ENCODE peak calls at places on chromosomes 5 and 9, in six cellular contexts. One of them, this sample, is unnamed.

GRCh38 chr5:50867140-50867539 is 200.7 kb downstream of the PARP8 start:
- DNase-seq in A549: no peak
- DNase-seq in endothelial cell of umbilical vein: no peak
- DNase-seq in K562: no peak
- DNase-seq in HepG2: no peak
- DNase-seq in GM12878: no peak
- DNase-seq in this sample: no peak

GRCh38 chr5:39730011-39730410 is 305.2 kb upstream of the DAB2 start:
- DNase-seq in A549: peak; percentile 23
- DNase-seq in endothelial cell of umbilical vein: no peak
- DNase-seq in K562: no peak
- DNase-seq in HepG2: no peak
- DNase-seq in GM12878: no peak
- DNase-seq in this sample: no peak

GRCh38 chr9:134434896-134435506 is 108.7 kb downstream of the RXRA start:
- DNase-seq in A549: peak; percentile 88
- DNase-seq in endothelial cell of umbilical vein: peak; percentile 94
- DNase-seq in K562: no peak
- DNase-seq in HepG2: peak; percentile 97
- DNase-seq in GM12878: no peak
- DNase-seq in this sample: no peak

GRCh38 chr9:134059661-134060395 is 8.0 kb downstream of the BRD3 start:
- DNase-seq in A549: no peak
- DNase-seq in endothelial cell of umbilical vein: no peak
- DNase-seq in K562: no peak
- DNase-seq in HepG2: no peak
- DNase-seq in GM12878: peak; percentile 77
- DNase-seq in this sample: peak; percentile 91

GRCh38 chr5:179879003-179879689 is 20.5 kb upstream of the MRNIP start:
- DNase-seq in A549: no peak
- DNase-seq in endothelial cell of umbilical vein: no peak
- DNase-seq in K562: no peak
- DNase-seq in HepG2: no peak
- DNase-seq in GM12878: no peak
- DNase-seq in this sample: no peak

GRCh38 chr9:90830977-90831376 is 29.4 kb downstream of the SYK start:
- DNase-seq in A549: no peak
- DNase-seq in endothelial cell of umbilical vein: no peak
- DNase-seq in K562: no peak
- DNase-seq in HepG2: no peak
- DNase-seq in GM12878: peak; percentile 64
- DNase-seq in this sample: no peak

GRCh38 chr9:78133751-78134150 is 102.1 kb upstream of the CEP78 start:
- DNase-seq in A549: no peak
- DNase-seq in endothelial cell of umbilical vein: no peak
- DNase-seq in K562: no peak
- DNase-seq in HepG2: no peak
- DNase-seq in GM12878: no peak
- DNase-seq in this sample: no peak

GRCh38 chr5:132747693-132748440 is 641 bp downstream of the CCNI2 start:
- DNase-seq in A549: no peak
- DNase-seq in endothelial cell of umbilical vein: no peak
- DNase-seq in K562: no peak
- DNase-seq in HepG2: no peak
- DNase-seq in GM12878: no peak
- DNase-seq in this sample: no peak

GRCh38 chr5:473344-474192 is 30.6 kb downstream of the EXOC3 start:
- DNase-seq in A549: peak; percentile 54
- DNase-seq in endothelial cell of umbilical vein: peak; percentile 24
- DNase-seq in K562: no peak
- DNase-seq in HepG2: peak; percentile 27
- DNase-seq in GM12878: no peak
- DNase-seq in this sample: peak; percentile 87

GRCh38 chr5:116521173-116521872 is 53.3 kb downstream of the SEMA6A start:
- DNase-seq in A549: no peak
- DNase-seq in endothelial cell of umbilical vein: no peak
- DNase-seq in K562: no peak
- DNase-seq in HepG2: no peak
- DNase-seq in GM12878: no peak
- DNase-seq in this sample: no peak

GRCh38 chr9:120900821-120901220 is 23.8 kb upstream of the PHF19 start:
- DNase-seq in A549: no peak
- DNase-seq in endothelial cell of umbilical vein: no peak
- DNase-seq in K562: no peak
- DNase-seq in HepG2: no peak
- DNase-seq in GM12878: no peak
- DNase-seq in this sample: no peak

GRCh38 chr9:133759946-133760345 is 21.8 kb upstream of the SARDH start:
- DNase-seq in A549: no peak
- DNase-seq in endothelial cell of umbilical vein: no peak
- DNase-seq in K562: no peak
- DNase-seq in HepG2: no peak
- DNase-seq in GM12878: no peak
- DNase-seq in this sample: no peak

GRCh38 chr5:136055612-136056302 is 27.0 kb downstream of the TGFBI start:
- DNase-seq in A549: no peak
- DNase-seq in endothelial cell of umbilical vein: no peak
- DNase-seq in K562: no peak
- DNase-seq in HepG2: no peak
- DNase-seq in GM12878: no peak
- DNase-seq in this sample: no peak

GRCh38 chr5:82534891-82535395 is 256.8 kb upstream of the RPS23 start:
- DNase-seq in A549: no peak
- DNase-seq in endothelial cell of umbilical vein: no peak
- DNase-seq in K562: no peak
- DNase-seq in HepG2: no peak
- DNase-seq in GM12878: no peak
- DNase-seq in this sample: no peak

GRCh38 chr9:117746263-117746662 is 42.1 kb downstream of the TLR4 start:
- DNase-seq in A549: no peak
- DNase-seq in endothelial cell of umbilical vein: no peak
- DNase-seq in K562: no peak
- DNase-seq in HepG2: no peak
- DNase-seq in GM12878: no peak
- DNase-seq in this sample: no peak

GRCh38 chr5:153965102-153965645 is 73.5 kb downstream of the FAM114A2 start:
- DNase-seq in A549: peak; percentile 59
- DNase-seq in endothelial cell of umbilical vein: peak; percentile 52
- DNase-seq in K562: peak; percentile 77
- DNase-seq in HepG2: peak; percentile 55
- DNase-seq in GM12878: peak; percentile 13
- DNase-seq in this sample: peak; percentile 64

GRCh38 chr5:53109436-53110127 is at the start of gene MOCS2:
- DNase-seq in A549: peak; percentile 87
- DNase-seq in endothelial cell of umbilical vein: peak; percentile 94
- DNase-seq in K562: peak; percentile 98
- DNase-seq in HepG2: peak; percentile 81
- DNase-seq in GM12878: peak; percentile 64
- DNase-seq in this sample: peak; percentile 91

GRCh38 chr5:40383719-40384651 is 295.7 kb upstream of the PTGER4 start:
- DNase-seq in A549: peak; percentile 23
- DNase-seq in endothelial cell of umbilical vein: peak; percentile 15
- DNase-seq in K562: no peak
- DNase-seq in HepG2: no peak
- DNase-seq in GM12878: no peak
- DNase-seq in this sample: no peak

GRCh38 chr5:140996055-140996454 is 29.8 kb downstream of the PCDHAC2 start:
- DNase-seq in A549: no peak
- DNase-seq in endothelial cell of umbilical vein: no peak
- DNase-seq in K562: no peak
- DNase-seq in HepG2: no peak
- DNase-seq in GM12878: no peak
- DNase-seq in this sample: no peak

GRCh38 chr9:27785714-27786100 is 212.4 kb upstream of the C9orf72 start:
- DNase-seq in A549: no peak
- DNase-seq in endothelial cell of umbilical vein: no peak
- DNase-seq in K562: no peak
- DNase-seq in HepG2: no peak
- DNase-seq in GM12878: peak; percentile 23
- DNase-seq in this sample: no peak

GRCh38 chr9:137070906-137071275 is 534 bp upstream of the SAPCD2 start:
- DNase-seq in A549: no peak
- DNase-seq in endothelial cell of umbilical vein: no peak
- DNase-seq in K562: no peak
- DNase-seq in HepG2: peak; percentile 64
- DNase-seq in GM12878: no peak
- DNase-seq in this sample: peak; percentile 88

GRCh38 chr5:89286320-89286719 is 403.3 kb upstream of the MEF2C start:
- DNase-seq in A549: no peak
- DNase-seq in endothelial cell of umbilical vein: no peak
- DNase-seq in K562: no peak
- DNase-seq in HepG2: no peak
- DNase-seq in GM12878: no peak
- DNase-seq in this sample: no peak

GRCh38 chr5:43279548-43280274 is 33.5 kb downstream of the HMGCS1 start:
- DNase-seq in A549: no peak
- DNase-seq in endothelial cell of umbilical vein: no peak
- DNase-seq in K562: no peak
- DNase-seq in HepG2: no peak
- DNase-seq in GM12878: no peak
- DNase-seq in this sample: no peak

GRCh38 chr5:129803403-129803802 is 55.5 kb downstream of the MINAR2 start:
- DNase-seq in A549: no peak
- DNase-seq in endothelial cell of umbilical vein: no peak
- DNase-seq in K562: no peak
- DNase-seq in HepG2: no peak
- DNase-seq in GM12878: no peak
- DNase-seq in this sample: no peak

GRCh38 chr5:114305402-114306207 is 56.3 kb upstream of the KCNN2 start:
- DNase-seq in A549: peak; percentile 6
- DNase-seq in endothelial cell of umbilical vein: peak; percentile 41
- DNase-seq in K562: no peak
- DNase-seq in HepG2: peak; percentile 1
- DNase-seq in GM12878: no peak
- DNase-seq in this sample: peak; percentile 28

GRCh38 chr5:43947870-43948269 is 344.9 kb downstream of the NNT start:
- DNase-seq in A549: no peak
- DNase-seq in endothelial cell of umbilical vein: no peak
- DNase-seq in K562: no peak
- DNase-seq in HepG2: no peak
- DNase-seq in GM12878: no peak
- DNase-seq in this sample: no peak

GRCh38 chr9:135023816-135024405 is 63.6 kb upstream of the OLFM1 start:
- DNase-seq in A549: no peak
- DNase-seq in endothelial cell of umbilical vein: no peak
- DNase-seq in K562: no peak
- DNase-seq in HepG2: no peak
- DNase-seq in GM12878: no peak
- DNase-seq in this sample: no peak

GRCh38 chr9:117411547-117411946 is 3.3 kb downstream of the ASTN2 start:
- DNase-seq in A549: peak; percentile 51
- DNase-seq in endothelial cell of umbilical vein: no peak
- DNase-seq in K562: peak; percentile 27
- DNase-seq in HepG2: peak; percentile 18
- DNase-seq in GM12878: no peak
- DNase-seq in this sample: peak; percentile 39

GRCh38 chr9:128556276-128556675 is 3.9 kb downstream of the SPTAN1 start:
- DNase-seq in A549: no peak
- DNase-seq in endothelial cell of umbilical vein: peak; percentile 30
- DNase-seq in K562: no peak
- DNase-seq in HepG2: no peak
- DNase-seq in GM12878: no peak
- DNase-seq in this sample: no peak

GRCh38 chr9:128555180-128555721 is 2.9 kb downstream of the SPTAN1 start:
- DNase-seq in A549: peak; percentile 58
- DNase-seq in endothelial cell of umbilical vein: peak; percentile 67
- DNase-seq in K562: no peak
- DNase-seq in HepG2: peak; percentile 85
- DNase-seq in GM12878: no peak
- DNase-seq in this sample: no peak

GRCh38 chr9:128558431-128559310 is 6.3 kb downstream of the SPTAN1 start:
- DNase-seq in A549: peak; percentile 47
- DNase-seq in endothelial cell of umbilical vein: peak; percentile 97
- DNase-seq in K562: peak; percentile 90
- DNase-seq in HepG2: peak; percentile 53
- DNase-seq in GM12878: peak; percentile 97
- DNase-seq in this sample: peak; percentile 82

GRCh38 chr9:128554155-128554862 is 1.9 kb downstream of the SPTAN1 start:
- DNase-seq in A549: peak; percentile 72
- DNase-seq in endothelial cell of umbilical vein: peak; percentile 64
- DNase-seq in K562: peak; percentile 46
- DNase-seq in HepG2: peak; percentile 85
- DNase-seq in GM12878: peak; percentile 27
- DNase-seq in this sample: peak; percentile 46

DNA sequence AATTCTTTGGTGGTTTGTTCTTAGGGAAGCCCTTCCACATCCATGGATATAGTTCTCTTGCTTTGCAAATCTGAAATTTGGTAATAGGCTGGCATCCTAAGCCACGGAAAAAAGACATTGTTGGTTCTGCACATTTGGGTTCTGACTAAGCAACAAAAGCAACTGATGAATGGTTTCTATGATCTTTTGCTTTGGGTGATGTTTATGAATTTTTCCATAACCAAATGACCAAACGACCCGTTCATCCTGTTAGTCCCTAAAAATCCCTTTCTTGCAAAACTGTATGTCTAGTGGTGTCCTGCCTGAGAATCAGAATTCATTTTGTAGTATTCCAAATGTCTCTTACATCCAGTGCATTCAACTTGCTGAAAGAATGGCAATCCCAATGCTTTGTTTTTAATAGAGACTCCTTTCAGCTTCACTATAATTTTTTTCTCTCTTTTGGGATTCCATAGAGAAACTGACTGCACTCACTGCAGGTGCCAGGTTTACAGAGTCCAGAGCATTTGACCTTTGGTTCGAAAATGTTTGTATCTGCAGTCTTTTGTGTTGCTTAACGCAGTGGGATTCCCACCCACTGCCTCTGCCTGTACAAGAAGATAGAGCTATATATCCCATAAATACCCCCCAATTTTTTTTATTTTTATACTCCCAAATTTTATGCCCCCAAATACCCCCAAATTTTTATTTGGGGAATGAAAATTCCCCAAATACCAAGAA is 4.7 kb downstream of the SPTAN1 start:
- DNase-seq in A549: no peak
- DNase-seq in endothelial cell of umbilical vein: peak; percentile 38
- DNase-seq in K562: no peak
- DNase-seq in HepG2: peak; percentile 78
- DNase-seq in GM12878: no peak
- DNase-seq in this sample: no peak
- H3K4me3 ChIP-seq in A549: no peak overlapping the region
- H3K4me3 ChIP-seq in endothelial cell of umbilical vein: no peak overlapping the region
- H3K4me3 ChIP-seq in K562: no peak overlapping the region
- H3K4me3 ChIP-seq in HepG2: peak overlapping the region; percentile 10
- H3K4me3 ChIP-seq in GM12878: peak overlapping the region; percentile 2
- H3K4me3 ChIP-seq in this sample: no peak overlapping the region

GRCh38 chr9:129697111-129697955 is 31.9 kb downstream of the PRRX2 start:
- DNase-seq in A549: peak; percentile 44
- DNase-seq in endothelial cell of umbilical vein: no peak
- DNase-seq in K562: peak; percentile 51
- DNase-seq in HepG2: no peak
- DNase-seq in GM12878: no peak
- DNase-seq in this sample: no peak
- TF ChIP-seq POLR2A in A549: peak; percentile 43
- TF ChIP-seq POLR2A in endothelial cell of umbilical vein: no peak
- TF ChIP-seq POLR2A in K562: no peak
- TF ChIP-seq POLR2A in HepG2: no peak
- TF ChIP-seq POLR2A in GM12878: no peak
- TF ChIP-seq POLR2A in this sample: no peak

GRCh38 chr9:131420913-131421312 is 27.0 kb downstream of the PRRC2B start:
- DNase-seq in A549: peak; percentile 58
- DNase-seq in endothelial cell of umbilical vein: no peak
- DNase-seq in K562: no peak
- DNase-seq in HepG2: peak; percentile 58
- DNase-seq in GM12878: no peak
- DNase-seq in this sample: peak; percentile 72
- TF ChIP-seq MYC in A549: no peak
- TF ChIP-seq MYC in endothelial cell of umbilical vein: no peak
- TF ChIP-seq MYC in K562: no peak
- TF ChIP-seq MYC in HepG2: no peak
- TF ChIP-seq MYC in GM12878: no peak
- TF ChIP-seq MYC in this sample: no peak

GRCh38 chr5:76657091-76657490 is 33.9 kb upstream of the F2RL2 start:
- DNase-seq in A549: no peak
- DNase-seq in endothelial cell of umbilical vein: no peak
- DNase-seq in K562: no peak
- DNase-seq in HepG2: no peak
- DNase-seq in GM12878: no peak
- DNase-seq in this sample: no peak
- H3K4me3 ChIP-seq in A549: no peak overlapping the region
- H3K4me3 ChIP-seq in endothelial cell of umbilical vein: no peak overlapping the region
- H3K4me3 ChIP-seq in K562: no peak overlapping the region
- H3K4me3 ChIP-seq in HepG2: no peak overlapping the region
- H3K4me3 ChIP-seq in GM12878: no peak overlapping the region
- H3K4me3 ChIP-seq in this sample: no peak overlapping the region

This sample was measured in NB4.